ENCODE peak calls at places on chromosome 14, in seven cellular contexts. M is cardiac fibroblast; Z is neuronal stem cell; C is effector memory CD8-positive, alpha-beta T cell; E is adipocyte; J is non-pigmented ciliary epithelial cell; T is T-cell. O is an unnamed sample.
A peak's percentile ranks its signal among the peaks of the same experiment; 100 is the strongest.

GRCh38 chr14:105087963-105088811 is 23.0 kb upstream of the GPR132 start:
- DNase-seq in T (no peak), E (peak; percentile 81), C (no peak), J (no peak), M (peak; percentile 68), Z (peak; percentile 77), O (peak; percentile 78)

GRCh38 chr14:96016761-96017160 is 22.4 kb upstream of the C14orf132 start:
- DNase-seq in J (no peak), T (no peak), Z (no peak), C (no peak), M (no peak), E (peak; percentile 43), O (no peak)

GRCh38 chr14:83309211-83309610 is 1775.6 kb upstream of the SEL1L start:
- DNase-seq in C (no peak), T (no peak), M (no peak), Z (no peak), E (no peak), J (no peak), O (no peak)

GRCh38 chr14:59585891-59586554 is 9.4 kb upstream of the CCDC175 start:
- DNase-seq in T (no peak), E (peak; percentile 75), Z (no peak), M (peak; percentile 31), C (no peak), J (peak; percentile 79), O (no peak)

GRCh38 chr14:64507376-64508156 is 3.0 kb downstream of the ZBTB1 start:
- DNase-seq in Z (no peak), T (no peak), E (peak; percentile 46), M (peak; percentile 56), C (no peak), J (no peak), O (no peak)

GRCh38 chr14:56199976-56200577 is 81.9 kb downstream of the PELI2 start:
- DNase-seq in J (no peak), T (no peak), E (peak; percentile 47), M (no peak), C (no peak), Z (no peak), O (no peak)

GRCh38 chr14:101965796-101966718 is 1.7 kb downstream of the DYNC1H1 start:
- DNase-seq in J (no peak), M (peak; percentile 50), Z (no peak), C (no peak), T (no peak), E (peak; percentile 45), O (no peak)

GRCh38 chr14:100688598-100689499 is 37.8 kb upstream of the DLK1 start:
- DNase-seq in Z (no peak), T (no peak), C (no peak), M (peak; percentile 57), J (peak; percentile 55), E (peak; percentile 80), O (no peak)

GRCh38 chr14:97592341-97592980 is 795.3 kb downstream of the VRK1 start:
- DNase-seq in Z (no peak), J (no peak), T (no peak), M (no peak), E (no peak), C (peak; percentile 45), O (no peak)

GRCh38 chr14:71243697-71244096 is 336.4 kb downstream of the PCNX1 start:
- DNase-seq in Z (no peak), J (peak; percentile 70), T (no peak), E (peak; percentile 90), C (no peak), M (peak; percentile 89), O (no peak)

GRCh38 chr14:85273099-85273677 is 256.8 kb upstream of the FLRT2 start:
- DNase-seq in M (no peak), T (no peak), E (no peak), J (no peak), Z (no peak), C (no peak), O (no peak)

GRCh38 chr14:50040401-50040775 is 76.0 kb downstream of the VCPKMT start:
- DNase-seq in C (peak; percentile 21), M (peak; percentile 85), E (peak; percentile 38), J (no peak), T (no peak), Z (no peak), O (no peak)

GRCh38 chr14:57378661-57379060 is 11.7 kb upstream of the NAA30 start:
- DNase-seq in Z (no peak), C (no peak), T (no peak), E (peak; percentile 25), M (peak; percentile 41), J (no peak), O (no peak)

GRCh38 chr14:89641495-89642162 is 224.6 kb upstream of the FOXN3 start:
- DNase-seq in M (no peak), E (no peak), J (no peak), T (no peak), Z (no peak), C (no peak), O (no peak)

GRCh38 chr14:88990856-88991255 is 166.4 kb downstream of the TTC8 start:
- DNase-seq in J (no peak), Z (no peak), T (no peak), M (no peak), E (no peak), C (no peak), O (no peak)

GRCh38 chr14:88765130-88765529 is 27.6 kb downstream of the EML5 start:
- DNase-seq in C (no peak), J (peak; percentile 6), T (no peak), M (peak; percentile 5), E (peak; percentile 4), Z (no peak), O (no peak)

GRCh38 chr14:75050852-75051555 is at the start of gene MLH3:
- DNase-seq in C (peak; percentile 74), T (peak; percentile 79), M (peak; percentile 83), J (no peak), E (peak; percentile 85), Z (peak; percentile 84), O (peak; percentile 93)

GRCh38 chr14:68682166-68683103 is 110.4 kb downstream of the ZFP36L1 start:
- DNase-seq in Z (no peak), M (peak; percentile 99), E (peak; percentile 95), J (peak; percentile 89), T (no peak), C (no peak), O (no peak)

GRCh38 chr14:77043984-77044485 is 15.5 kb upstream of the IRF2BPL start:
- DNase-seq in J (no peak), E (peak; percentile 46), Z (no peak), T (no peak), M (peak; percentile 16), C (no peak), O (no peak)

GRCh38 chr14:95098984-95099599 is 58.2 kb downstream of the DICER1 start:
- DNase-seq in J (no peak), T (peak; percentile 11), Z (peak; percentile 48), C (peak; percentile 14), M (peak; percentile 85), E (peak; percentile 73), O (peak; percentile 72)

GRCh38 chr14:55914771-55915170 is 203.4 kb upstream of the PELI2 start:
- DNase-seq in C (no peak), J (no peak), E (no peak), M (peak; percentile 38), T (no peak), Z (no peak), O (no peak)

GRCh38 chr14:39430762-39431415 is 1.3 kb downstream of the FBXO33 start:
- DNase-seq in M (peak; percentile 5), T (no peak), Z (no peak), C (no peak), E (peak; percentile 46), J (no peak), O (no peak)

GRCh38 chr14:37150414-37150813 is 22.0 kb downstream of the SLC25A21 start:
- DNase-seq in E (peak; percentile 89), T (no peak), M (peak; percentile 65), C (no peak), Z (no peak), J (no peak), O (no peak)

GRCh38 chr14:104117341-104118005 is 20.9 kb upstream of the KIF26A start:
- DNase-seq in Z (no peak), E (no peak), J (no peak), C (no peak), M (no peak), T (no peak), O (peak; percentile 29)

GRCh38 chr14:56059054-56059453 is 59.2 kb upstream of the PELI2 start:
- DNase-seq in J (no peak), E (no peak), T (no peak), Z (no peak), C (no peak), M (peak; percentile 11), O (no peak)

GRCh38 chr14:79161576-79161975 is 991.4 kb downstream of the NRXN3 start:
- DNase-seq in E (peak; percentile 1), Z (peak; percentile 46), T (no peak), J (no peak), M (peak; percentile 56), C (no peak), O (no peak)

GRCh38 chr14:75426332-75427125 is 1.3 kb upstream of the JDP2 start:
- DNase-seq in J (no peak), M (no peak), E (no peak), Z (no peak), T (no peak), C (no peak), O (no peak)

GRCh38 chr14:50677527-50678063 is 9.5 kb upstream of the SAV1 start:
- DNase-seq in M (peak; percentile 78), Z (no peak), T (no peak), C (no peak), E (peak; percentile 61), J (no peak), O (no peak)

GRCh38 chr14:77007975-77008421 is 20.5 kb downstream of the IRF2BPL start:
- DNase-seq in C (no peak), E (no peak), T (no peak), J (no peak), M (no peak), Z (no peak), O (peak; percentile 85)

O was measured in left ventricle myocardium superior.